ENCODE peak calls at places on chromosomes 16 and 17, in eight cellular contexts. One of them, this sample, is unnamed.

GRCh38 chr17:31919802-31920525 is 16.8 kb upstream of the SUZ12 start:
- DNase-seq in SK-N-SH: no peak
- DNase-seq in HCT116: no peak
- DNase-seq in PC-3: no peak
- DNase-seq in GM23248: peak
- DNase-seq in GM23338: no peak
- DNase-seq in OCI-LY7: no peak
- DNase-seq in hepatocyte: no peak
- DNase-seq in this sample: no peak

GRCh38 chr17:47789611-47790520 is 31.7 kb downstream of the OSBPL7 start:
- DNase-seq in SK-N-SH: peak
- DNase-seq in HCT116: no peak
- DNase-seq in PC-3: peak
- DNase-seq in GM23248: peak
- DNase-seq in GM23338: peak
- DNase-seq in OCI-LY7: no peak
- DNase-seq in hepatocyte: peak
- DNase-seq in this sample: peak

GRCh38 chr17:36864827-36865320 is 72.4 kb upstream of the LHX1 start:
- DNase-seq in SK-N-SH: no peak
- DNase-seq in HCT116: no peak
- DNase-seq in PC-3: no peak
- DNase-seq in GM23248: no peak
- DNase-seq in GM23338: no peak
- DNase-seq in OCI-LY7: no peak
- DNase-seq in hepatocyte: no peak
- DNase-seq in this sample: no peak

GRCh38 chr17:17143501-17143900 is 62.6 kb downstream of the PLD6 start:
- DNase-seq in SK-N-SH: no peak
- DNase-seq in HCT116: no peak
- DNase-seq in PC-3: no peak
- DNase-seq in GM23248: no peak
- DNase-seq in GM23338: no peak
- DNase-seq in OCI-LY7: no peak
- DNase-seq in hepatocyte: no peak
- DNase-seq in this sample: no peak

GRCh38 chr17:38528101-38528500 is 77.7 kb downstream of the SRCIN1 start:
- DNase-seq in SK-N-SH: peak
- DNase-seq in HCT116: no peak
- DNase-seq in PC-3: peak
- DNase-seq in GM23248: no peak
- DNase-seq in GM23338: no peak
- DNase-seq in OCI-LY7: no peak
- DNase-seq in hepatocyte: peak
- DNase-seq in this sample: peak

GRCh38 chr17:48100591-48101011 is 677 bp downstream of the CBX1 start:
- DNase-seq in SK-N-SH: peak
- DNase-seq in HCT116: peak
- DNase-seq in PC-3: peak
- DNase-seq in GM23248: peak
- DNase-seq in GM23338: peak
- DNase-seq in OCI-LY7: no peak
- DNase-seq in hepatocyte: peak
- DNase-seq in this sample: peak

GRCh38 chr16:5903153-5903552 is 805.6 kb upstream of the EEF2KMT start:
- DNase-seq in SK-N-SH: no peak
- DNase-seq in HCT116: no peak
- DNase-seq in PC-3: no peak
- DNase-seq in GM23248: no peak
- DNase-seq in GM23338: no peak
- DNase-seq in OCI-LY7: no peak
- DNase-seq in hepatocyte: no peak
- DNase-seq in this sample: no peak

GRCh38 chr17:18093616-18094408 is 6.1 kb downstream of the DRG2 start:
- DNase-seq in SK-N-SH: no peak
- DNase-seq in HCT116: peak
- DNase-seq in PC-3: peak
- DNase-seq in GM23248: peak
- DNase-seq in GM23338: peak
- DNase-seq in OCI-LY7: peak
- DNase-seq in hepatocyte: peak
- DNase-seq in this sample: peak

GRCh38 chr17:30812218-30813177 is 12.0 kb downstream of the CRLF3 start:
- DNase-seq in SK-N-SH: no peak
- DNase-seq in HCT116: no peak
- DNase-seq in PC-3: peak
- DNase-seq in GM23248: peak
- DNase-seq in GM23338: no peak
- DNase-seq in OCI-LY7: no peak
- DNase-seq in hepatocyte: no peak
- DNase-seq in this sample: no peak

GRCh38 chr17:17476865-17477467 is at the start of gene MED9:
- DNase-seq in SK-N-SH: peak
- DNase-seq in HCT116: peak
- DNase-seq in PC-3: peak
- DNase-seq in GM23248: peak
- DNase-seq in GM23338: peak
- DNase-seq in OCI-LY7: peak
- DNase-seq in hepatocyte: peak
- DNase-seq in this sample: peak

GRCh38 chr17:17782425-17783120 is 54.2 kb downstream of the SREBF1 start:
- DNase-seq in SK-N-SH: peak
- DNase-seq in HCT116: no peak
- DNase-seq in PC-3: peak
- DNase-seq in GM23248: peak
- DNase-seq in GM23338: peak
- DNase-seq in OCI-LY7: peak
- DNase-seq in hepatocyte: peak
- DNase-seq in this sample: peak

GRCh38 chr16:67995423-67995822 is 3.9 kb downstream of the DPEP2 start:
- DNase-seq in SK-N-SH: no peak
- DNase-seq in HCT116: no peak
- DNase-seq in PC-3: no peak
- DNase-seq in GM23248: no peak
- DNase-seq in GM23338: no peak
- DNase-seq in OCI-LY7: no peak
- DNase-seq in hepatocyte: no peak
- DNase-seq in this sample: no peak

GRCh38 chr17:12545877-12546513 is 119.7 kb upstream of the MYOCD start:
- DNase-seq in SK-N-SH: peak
- DNase-seq in HCT116: peak
- DNase-seq in PC-3: peak
- DNase-seq in GM23248: peak
- DNase-seq in GM23338: peak
- DNase-seq in OCI-LY7: peak
- DNase-seq in hepatocyte: peak
- DNase-seq in this sample: peak

GRCh38 chr16:19005561-19006445 is 22.1 kb downstream of the TMC7 start:
- DNase-seq in SK-N-SH: no peak
- DNase-seq in HCT116: peak
- DNase-seq in PC-3: peak
- DNase-seq in GM23248: peak
- DNase-seq in GM23338: peak
- DNase-seq in OCI-LY7: no peak
- DNase-seq in hepatocyte: no peak
- DNase-seq in this sample: peak

GRCh38 chr16:68445458-68445857 is 2.9 kb downstream of the SMPD3 start:
- DNase-seq in SK-N-SH: peak
- DNase-seq in HCT116: peak
- DNase-seq in PC-3: peak
- DNase-seq in GM23248: peak
- DNase-seq in GM23338: peak
- DNase-seq in OCI-LY7: peak
- DNase-seq in hepatocyte: no peak
- DNase-seq in this sample: peak

GRCh38 chr17:36001862-36002603 is 680 bp upstream of the CCL15 start:
- DNase-seq in SK-N-SH: no peak
- DNase-seq in HCT116: no peak
- DNase-seq in PC-3: no peak
- DNase-seq in GM23248: no peak
- DNase-seq in GM23338: no peak
- DNase-seq in OCI-LY7: no peak
- DNase-seq in hepatocyte: peak
- DNase-seq in this sample: peak

GRCh38 chr16:2839650-2840450 is 9.7 kb downstream of the ZG16B start:
- DNase-seq in SK-N-SH: no peak
- DNase-seq in HCT116: no peak
- DNase-seq in PC-3: no peak
- DNase-seq in GM23248: no peak
- DNase-seq in GM23338: no peak
- DNase-seq in OCI-LY7: no peak
- DNase-seq in hepatocyte: no peak
- DNase-seq in this sample: no peak

GRCh38 chr17:47866941-47867340 is 16.0 kb upstream of the SP6 start:
- DNase-seq in SK-N-SH: no peak
- DNase-seq in HCT116: no peak
- DNase-seq in PC-3: no peak
- DNase-seq in GM23248: no peak
- DNase-seq in GM23338: no peak
- DNase-seq in OCI-LY7: no peak
- DNase-seq in hepatocyte: no peak
- DNase-seq in this sample: no peak

GRCh38 chr17:17859909-17860760 is 23.3 kb upstream of the SREBF1 start:
- DNase-seq in SK-N-SH: peak
- DNase-seq in HCT116: no peak
- DNase-seq in PC-3: peak
- DNase-seq in GM23248: peak
- DNase-seq in GM23338: peak
- DNase-seq in OCI-LY7: peak
- DNase-seq in hepatocyte: peak
- DNase-seq in this sample: peak

GRCh38 chr17:18167421-18167820 is 16.2 kb upstream of the ALKBH5 start:
- DNase-seq in SK-N-SH: no peak
- DNase-seq in HCT116: no peak
- DNase-seq in PC-3: no peak
- DNase-seq in GM23248: no peak
- DNase-seq in GM23338: no peak
- DNase-seq in OCI-LY7: no peak
- DNase-seq in hepatocyte: no peak
- DNase-seq in this sample: no peak

GRCh38 chr17:73227944-73228343 is 33.7 kb downstream of the CPSF4L start:
- DNase-seq in SK-N-SH: no peak
- DNase-seq in HCT116: no peak
- DNase-seq in PC-3: no peak
- DNase-seq in GM23248: no peak
- DNase-seq in GM23338: no peak
- DNase-seq in OCI-LY7: no peak
- DNase-seq in hepatocyte: no peak
- DNase-seq in this sample: no peak

DNA sequence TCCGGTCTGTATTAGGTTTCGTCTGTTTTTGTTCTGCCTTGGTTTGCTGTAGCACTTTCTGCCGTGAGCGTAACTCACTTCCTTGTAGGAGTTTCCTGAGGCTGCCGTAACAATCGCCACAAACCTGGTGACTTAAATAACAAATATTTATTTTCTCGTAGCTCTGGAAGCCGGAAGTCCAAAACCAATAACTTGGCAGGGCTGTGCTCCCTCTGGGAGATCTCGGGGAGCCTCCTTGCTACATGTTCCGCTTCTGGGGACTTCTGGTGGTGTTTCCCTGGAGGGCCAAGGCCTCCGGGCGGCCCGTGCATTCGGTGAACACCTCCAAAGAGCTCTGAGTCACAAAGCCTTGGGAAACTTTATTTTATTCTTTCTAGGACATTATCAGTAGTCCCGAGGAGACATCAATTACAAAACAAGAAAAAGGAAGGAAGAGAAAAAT is 6.8 kb upstream of the WDR45B start:
- DNase-seq in SK-N-SH: no peak
- DNase-seq in HCT116: no peak
- DNase-seq in PC-3: peak
- DNase-seq in GM23248: no peak
- DNase-seq in GM23338: no peak
- DNase-seq in OCI-LY7: no peak
- DNase-seq in hepatocyte: peak
- DNase-seq in this sample: no peak
- H3K4me2 ChIP-seq in SK-N-SH: no peak
- H3K4me2 ChIP-seq in HCT116: no peak
- H3K4me2 ChIP-seq in PC-3: peak
- H3K4me2 ChIP-seq in GM23248: no peak
- H3K4me2 ChIP-seq in GM23338: no peak
- H3K4me2 ChIP-seq in OCI-LY7: no peak
- H3K4me2 ChIP-seq in hepatocyte: peak
- H3K4me2 ChIP-seq in this sample: no peak

GRCh38 chr17:72167593-72167992 is 46.8 kb downstream of the SOX9 start:
- DNase-seq in SK-N-SH: no peak
- DNase-seq in HCT116: no peak
- DNase-seq in PC-3: no peak
- DNase-seq in GM23248: no peak
- DNase-seq in GM23338: no peak
- DNase-seq in OCI-LY7: no peak
- DNase-seq in hepatocyte: no peak
- DNase-seq in this sample: no peak
- TF ChIP-seq EZH2phosphoT487 in SK-N-SH: no peak
- TF ChIP-seq EZH2phosphoT487 in HCT116: no peak
- TF ChIP-seq EZH2phosphoT487 in PC-3: no peak
- TF ChIP-seq EZH2phosphoT487 in GM23248: no peak
- TF ChIP-seq EZH2phosphoT487 in GM23338: no peak
- TF ChIP-seq EZH2phosphoT487 in OCI-LY7: no peak
- TF ChIP-seq EZH2phosphoT487 in hepatocyte: no peak
- TF ChIP-seq EZH2phosphoT487 in this sample: no peak

GRCh38 chr16:27867122-27868110 is 196.1 kb downstream of the GSG1L start:
- DNase-seq in SK-N-SH: peak
- DNase-seq in HCT116: peak
- DNase-seq in PC-3: peak
- DNase-seq in GM23248: peak
- DNase-seq in GM23338: peak
- DNase-seq in OCI-LY7: peak
- DNase-seq in hepatocyte: peak
- DNase-seq in this sample: peak
- H2AFZ ChIP-seq in SK-N-SH: no peak
- H2AFZ ChIP-seq in HCT116: peak
- H2AFZ ChIP-seq in PC-3: peak
- H2AFZ ChIP-seq in GM23248: peak
- H2AFZ ChIP-seq in GM23338: peak
- H2AFZ ChIP-seq in OCI-LY7: no peak
- H2AFZ ChIP-seq in hepatocyte: no peak
- H2AFZ ChIP-seq in this sample: no peak

DNA sequence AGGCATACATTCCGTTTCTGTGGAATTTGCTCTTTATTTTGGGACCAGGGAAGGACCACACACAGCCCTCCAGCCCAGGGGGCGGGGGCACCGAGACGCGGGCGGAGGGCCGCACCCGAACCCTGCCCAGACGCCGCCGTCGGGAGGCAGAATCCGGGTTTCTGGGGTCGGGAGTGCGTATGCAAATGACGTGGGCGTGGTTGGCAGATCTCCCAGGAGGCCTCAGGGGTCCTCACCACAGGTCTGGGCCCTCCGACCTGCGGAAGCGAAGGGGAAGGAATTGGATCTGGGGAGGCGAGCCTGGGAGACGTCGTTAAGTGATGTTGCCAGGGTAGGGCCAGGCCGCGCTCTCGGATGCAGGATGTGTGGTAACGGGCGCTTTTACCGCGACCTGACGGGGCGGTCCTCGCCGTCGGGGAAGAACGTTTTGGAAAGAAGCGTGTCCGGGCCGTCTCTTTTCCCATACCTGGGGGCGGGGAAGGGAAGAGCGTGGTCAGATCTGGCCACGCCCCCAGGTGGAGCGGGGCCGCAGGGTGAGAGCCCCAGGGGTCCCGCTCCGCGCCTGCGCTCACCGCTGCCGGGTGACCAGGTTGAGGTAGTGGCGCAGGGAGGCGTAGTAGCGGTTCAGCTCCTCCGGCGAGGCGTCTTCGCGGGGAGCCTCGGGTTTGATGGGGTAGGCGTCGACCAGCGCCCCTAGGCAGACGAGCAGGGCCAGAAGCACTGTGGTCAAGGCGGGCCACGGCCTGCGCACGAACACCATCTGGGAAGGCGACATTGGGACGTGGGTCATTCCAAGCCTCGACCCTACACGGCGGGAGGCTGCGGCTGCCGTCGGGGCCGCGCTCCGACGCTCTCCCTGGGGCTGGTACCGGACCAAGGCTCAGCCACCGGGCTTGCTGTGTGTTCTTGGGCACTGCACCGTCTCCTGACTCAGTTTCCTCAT is 745 bp downstream of the PYY start:
- DNase-seq in SK-N-SH: no peak
- DNase-seq in HCT116: no peak
- DNase-seq in PC-3: no peak
- DNase-seq in GM23248: peak
- DNase-seq in GM23338: peak
- DNase-seq in OCI-LY7: no peak
- DNase-seq in hepatocyte: no peak
- DNase-seq in this sample: peak
- H3K4me2 ChIP-seq in SK-N-SH: no peak
- H3K4me2 ChIP-seq in HCT116: no peak
- H3K4me2 ChIP-seq in PC-3: no peak
- H3K4me2 ChIP-seq in GM23248: peak
- H3K4me2 ChIP-seq in GM23338: peak
- H3K4me2 ChIP-seq in OCI-LY7: no peak
- H3K4me2 ChIP-seq in hepatocyte: peak
- H3K4me2 ChIP-seq in this sample: peak

This sample was measured in neural progenitor cell.